ENCODE peak calls at places on chromosome 22, in six cellular contexts. P, T, C, L, D and M are unnamed samples.

GRCh38 chr22:17213976-17214375 is 5.3 kb downstream of the ADA2 start:
- DNase-seq in T (no peak), D (no peak), L (peak; percentile 67), P (peak; percentile 18), C (peak; percentile 8), M (peak; percentile 70)

GRCh38 chr22:17565986-17566687 is 2.8 kb downstream of the SLC25A18 start:
- DNase-seq in D (no peak), C (no peak), L (no peak), T (no peak), P (no peak), M (no peak)

GRCh38 chr22:44057411-44057987 is 33.4 kb downstream of the PARVB start:
- DNase-seq in T (no peak), C (peak; percentile 16), P (no peak), D (no peak), L (peak; percentile 85), M (peak; percentile 29)

GRCh38 chr22:18078329-18079041 is 695 bp downstream of the PEX26 start:
- DNase-seq in C (peak; percentile 21), T (no peak), P (peak; percentile 70), D (peak; percentile 10), L (no peak), M (no peak)

GRCh38 chr22:19879248-19879575 is 24.5 kb upstream of the GNB1L start:
- DNase-seq in P (no peak), T (peak; percentile 47), D (no peak), L (peak; percentile 6), C (no peak), M (no peak)

GRCh38 chr22:17918840-17919239 is 105.5 kb downstream of the MICAL3 start:
- DNase-seq in L (no peak), C (no peak), T (no peak), D (peak; percentile 70), P (no peak), M (no peak)

GRCh38 chr22:38873469-38874411 is 1.7 kb upstream of the CBX6 start:
- DNase-seq in L (no peak), P (peak; percentile 88), T (no peak), D (no peak), C (no peak), M (peak; percentile 17)

GRCh38 chr22:39318507-39319283 is 728 bp downstream of the RPL3 start:
- DNase-seq in D (no peak), L (no peak), T (no peak), P (peak; percentile 51), C (no peak), M (peak; percentile 41)

GRCh38 chr22:28978158-28978557 is 83.5 kb downstream of the C22orf31 start:
- DNase-seq in T (no peak), P (peak; percentile 38), D (peak; percentile 65), L (peak; percentile 19), C (peak; percentile 28), M (no peak)

GRCh38 chr22:48832592-48832991 is 995.1 kb downstream of the BRD1 start:
- DNase-seq in C (no peak), L (no peak), P (peak; percentile 90), D (no peak), T (no peak), M (no peak)

GRCh38 chr22:39941661-39942060 is 18.5 kb upstream of the TMA7B start:
- DNase-seq in L (no peak), C (no peak), T (no peak), P (no peak), D (no peak), M (no peak)

GRCh38 chr22:44587911-44588310 is 89.9 kb upstream of the RTL6 start:
- DNase-seq in D (no peak), T (no peak), C (no peak), P (no peak), L (no peak), M (no peak)

GRCh38 chr22:19753996-19754700 is 6.4 kb upstream of the TBX1 start:
- DNase-seq in T (no peak), L (no peak), P (no peak), C (no peak), D (no peak), M (no peak)

GRCh38 chr22:28395920-28396447 is 283.7 kb downstream of the TTC28 start:
- DNase-seq in C (peak; percentile 66), L (no peak), D (peak; percentile 66), P (no peak), T (no peak), M (no peak)

GRCh38 chr22:43088616-43088978 is 594 bp downstream of the TTLL1 start:
- DNase-seq in C (peak; percentile 4), T (no peak), L (no peak), P (no peak), D (no peak), M (no peak)

GRCh38 chr22:29202231-29203192 is 3.2 kb upstream of the EMID1 start:
- DNase-seq in P (peak; percentile 99), C (no peak), T (no peak), L (peak; percentile 63), D (peak; percentile 46), M (peak; percentile 28)

GRCh38 chr22:27996529-27996925 is 77.5 kb upstream of the PITPNB start:
- DNase-seq in L (no peak), D (no peak), C (no peak), P (no peak), T (peak; percentile 9), M (no peak)

GRCh38 chr22:27534720-27535125 is 266.8 kb downstream of the MN1 start:
- DNase-seq in C (peak; percentile 94), P (no peak), T (no peak), L (no peak), D (peak; percentile 87), M (no peak)

GRCh38 chr22:49155809-49156580 is 671.7 kb downstream of the BRD1 start:
- DNase-seq in L (no peak), C (no peak), T (peak; percentile 21), D (no peak), P (no peak), M (no peak)

GRCh38 chr22:29266564-29267461 is 968 bp downstream of the RHBDD3 start:
- DNase-seq in T (no peak), P (no peak), C (peak; percentile 21), D (no peak), L (no peak), M (no peak)

GRCh38 chr22:17548756-17549035 is 14.6 kb upstream of the SLC25A18 start:
- DNase-seq in P (no peak), C (no peak), L (no peak), T (no peak), D (no peak), M (no peak)

GRCh38 chr22:48450188-48450825 is 1377.4 kb downstream of the BRD1 start:
- DNase-seq in P (no peak), L (no peak), C (no peak), T (no peak), D (no peak), M (no peak)

GRCh38 chr22:49019737-49020136 is 807.9 kb downstream of the BRD1 start:
- DNase-seq in L (no peak), C (no peak), T (no peak), D (no peak), P (no peak), M (no peak)

GRCh38 chr22:26949193-26949592 is 291.8 kb downstream of the MIAT start:
- DNase-seq in L (no peak), P (no peak), D (peak; percentile 12), T (no peak), C (peak; percentile 32), M (no peak)

GRCh38 chr22:27086728-27087450 is 429.5 kb downstream of the MIAT start:
- DNase-seq in L (no peak), D (no peak), P (no peak), T (no peak), C (no peak), M (no peak)

GRCh38 chr22:40714514-40714966 is 35.3 kb downstream of the MCHR1 start:
- DNase-seq in L (no peak), C (peak; percentile 27), T (no peak), P (no peak), D (peak; percentile 87), M (peak; percentile 41)

GRCh38 chr22:40535642-40536041 is 100.9 kb downstream of the MRTFA start:
- DNase-seq in T (no peak), L (no peak), D (no peak), C (no peak), P (no peak), M (no peak)

GRCh38 chr22:19466126-19466716 is 12.8 kb downstream of the UFD1 start:
- DNase-seq in C (no peak), L (no peak), D (no peak), T (no peak), P (no peak), M (no peak)

GRCh38 chr22:32106930-32107329 is 52.2 kb downstream of the C22orf42 start:
- DNase-seq in D (no peak), C (peak; percentile 8), T (no peak), P (peak; percentile 28), L (no peak), M (no peak)

GRCh38 chr22:32100711-32101110 is 57.6 kb downstream of the SLC5A1 start:
- DNase-seq in D (no peak), T (no peak), L (no peak), P (no peak), C (no peak), M (no peak)

GRCh38 chr22:32103648-32104326 is 55.3 kb downstream of the C22orf42 start:
- DNase-seq in D (no peak), T (no peak), P (no peak), C (peak; percentile 16), L (no peak), M (no peak)
- TF ChIP-seq CTCF in D (peak; percentile 34), T (peak; percentile 48), P (peak; percentile 26), C (no peak), L (peak; percentile 45), M (peak; percentile 38)

DNA sequence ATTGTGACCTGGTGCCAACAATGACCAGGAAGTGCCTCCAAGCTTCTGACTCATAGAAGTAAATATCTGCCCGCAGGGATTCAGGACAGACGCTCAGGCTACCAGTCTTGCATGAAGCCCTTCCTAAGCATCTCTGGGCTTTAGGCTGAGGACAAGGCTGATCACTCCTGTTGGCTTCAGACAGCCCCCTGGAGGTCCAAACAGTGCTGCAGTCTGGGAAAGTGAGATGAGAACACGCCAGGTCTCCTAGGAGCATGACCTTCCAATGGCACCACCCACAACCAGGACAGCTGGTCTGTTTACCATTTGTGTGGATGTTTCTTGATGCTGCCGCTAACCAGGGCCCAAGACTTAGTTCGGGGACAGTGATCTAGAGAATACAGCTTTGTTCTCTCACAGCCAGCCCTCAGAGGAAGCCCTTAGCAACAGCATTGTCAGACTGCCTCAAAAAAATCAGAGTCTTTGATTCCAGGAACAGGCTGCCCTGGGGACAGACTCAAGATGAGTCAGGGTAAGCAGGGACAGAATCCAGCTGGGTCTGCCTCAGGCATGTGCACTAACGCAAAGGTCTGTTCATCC is 111.2 kb downstream of the ZNF280B start:
- DNase-seq in P (no peak), T (no peak), L (peak; percentile 59), C (peak; percentile 62), D (peak; percentile 16), M (peak; percentile 69)
- TF ChIP-seq CTCF in P (no peak), T (no peak), L (peak; percentile 38), C (peak; percentile 43), D (no peak), M (no peak)

DNA sequence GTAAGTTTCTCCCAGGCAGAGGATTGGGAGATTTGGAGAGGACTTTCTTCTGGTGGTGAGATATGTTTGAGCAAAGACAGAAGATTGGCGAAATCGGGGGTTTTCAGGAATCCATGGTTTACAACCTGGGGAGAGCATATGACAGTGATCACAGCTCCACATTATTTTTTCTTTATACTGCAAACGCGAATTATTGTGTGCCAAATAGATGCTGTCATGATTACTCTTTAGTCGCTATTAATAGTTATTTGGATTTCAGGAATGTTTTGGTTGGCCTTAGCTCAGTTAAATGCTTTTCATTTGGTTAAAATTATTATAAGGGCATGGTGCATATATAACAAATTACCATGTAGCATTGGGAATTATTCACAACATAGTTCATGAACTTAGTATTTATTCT is 15.2 kb downstream of the ATXN10 start:
- DNase-seq in L (no peak), C (peak; percentile 88), P (no peak), T (no peak), D (peak; percentile 77), M (no peak)
- TF ChIP-seq CTCF in L (no peak), C (no peak), P (no peak), T (no peak), D (no peak), M (no peak)

GRCh38 chr22:21020802-21021429 is 6.0 kb downstream of the P2RX6 start:
- DNase-seq in L (no peak), D (no peak), T (no peak), C (no peak), P (no peak), M (no peak)
- TF ChIP-seq CTCF in L (peak; percentile 27), D (peak; percentile 29), T (peak; percentile 39), C (peak; percentile 28), P (peak; percentile 45), M (no peak)